ENCODE peak calls at places on chromosomes 12 and 14, in seven cellular contexts. One of them, this sample, is unnamed.

GRCh38 chr14:104343690-104344640 is 205.6 kb downstream of the KIF26A start:
- DNase-seq in NCI-H526 treated with DMSO at 0.1 percent for 48 hours: no peak
- DNase-seq in iris pigment epithelial cell: no peak
- DNase-seq in AG09319: no peak
- DNase-seq in GM12864: no peak
- DNase-seq in Caki2: no peak
- DNase-seq in GM10248: no peak
- DNase-seq in this sample: no peak

GRCh38 chr12:6363330-6364036 is 11.9 kb downstream of the SCNN1A start:
- DNase-seq in NCI-H526 treated with DMSO at 0.1 percent for 48 hours: peak
- DNase-seq in iris pigment epithelial cell: peak
- DNase-seq in AG09319: no peak
- DNase-seq in GM12864: no peak
- DNase-seq in Caki2: peak
- DNase-seq in GM10248: peak
- DNase-seq in this sample: peak

GRCh38 chr14:60819575-60819974 is 85.0 kb downstream of the MNAT1 start:
- DNase-seq in NCI-H526 treated with DMSO at 0.1 percent for 48 hours: no peak
- DNase-seq in iris pigment epithelial cell: no peak
- DNase-seq in AG09319: no peak
- DNase-seq in GM12864: no peak
- DNase-seq in Caki2: no peak
- DNase-seq in GM10248: no peak
- DNase-seq in this sample: no peak

GRCh38 chr14:51157012-51157411 is 62.1 kb upstream of the TRIM9 start:
- DNase-seq in NCI-H526 treated with DMSO at 0.1 percent for 48 hours: peak
- DNase-seq in iris pigment epithelial cell: peak
- DNase-seq in AG09319: no peak
- DNase-seq in GM12864: no peak
- DNase-seq in Caki2: no peak
- DNase-seq in GM10248: no peak
- DNase-seq in this sample: peak

GRCh38 chr12:56593909-56594621 is 36.1 kb downstream of the BAZ2A start:
- DNase-seq in NCI-H526 treated with DMSO at 0.1 percent for 48 hours: peak
- DNase-seq in iris pigment epithelial cell: peak
- DNase-seq in AG09319: peak
- DNase-seq in GM12864: no peak
- DNase-seq in Caki2: peak
- DNase-seq in GM10248: peak
- DNase-seq in this sample: peak

GRCh38 chr14:57293851-57294837 is 25.4 kb downstream of the AP5M1 start:
- DNase-seq in NCI-H526 treated with DMSO at 0.1 percent for 48 hours: no peak
- DNase-seq in iris pigment epithelial cell: peak
- DNase-seq in AG09319: no peak
- DNase-seq in GM12864: no peak
- DNase-seq in Caki2: no peak
- DNase-seq in GM10248: no peak
- DNase-seq in this sample: peak

GRCh38 chr12:111429760-111430417 is 24.2 kb downstream of the SH2B3 start:
- DNase-seq in NCI-H526 treated with DMSO at 0.1 percent for 48 hours: no peak
- DNase-seq in iris pigment epithelial cell: no peak
- DNase-seq in AG09319: no peak
- DNase-seq in GM12864: no peak
- DNase-seq in Caki2: no peak
- DNase-seq in GM10248: peak
- DNase-seq in this sample: no peak

GRCh38 chr12:102883204-102883799 is 33.7 kb downstream of the PAH start:
- DNase-seq in NCI-H526 treated with DMSO at 0.1 percent for 48 hours: peak
- DNase-seq in iris pigment epithelial cell: peak
- DNase-seq in AG09319: no peak
- DNase-seq in GM12864: no peak
- DNase-seq in Caki2: peak
- DNase-seq in GM10248: peak
- DNase-seq in this sample: peak

GRCh38 chr12:49031573-49032161 is 13.1 kb upstream of the PRKAG1 start:
- DNase-seq in NCI-H526 treated with DMSO at 0.1 percent for 48 hours: no peak
- DNase-seq in iris pigment epithelial cell: no peak
- DNase-seq in AG09319: no peak
- DNase-seq in GM12864: no peak
- DNase-seq in Caki2: no peak
- DNase-seq in GM10248: no peak
- DNase-seq in this sample: no peak

GRCh38 chr14:52949711-52950409 is 990 bp downstream of the FERMT2 start:
- DNase-seq in NCI-H526 treated with DMSO at 0.1 percent for 48 hours: no peak
- DNase-seq in iris pigment epithelial cell: peak
- DNase-seq in AG09319: no peak
- DNase-seq in GM12864: no peak
- DNase-seq in Caki2: peak
- DNase-seq in GM10248: no peak
- DNase-seq in this sample: no peak

GRCh38 chr14:34113051-34113511 is 162.2 kb upstream of the EGLN3 start:
- DNase-seq in NCI-H526 treated with DMSO at 0.1 percent for 48 hours: no peak
- DNase-seq in iris pigment epithelial cell: peak
- DNase-seq in AG09319: peak
- DNase-seq in GM12864: no peak
- DNase-seq in Caki2: peak
- DNase-seq in GM10248: no peak
- DNase-seq in this sample: no peak

GRCh38 chr12:9118161-9118560 is 2.4 kb upstream of the A2M start:
- DNase-seq in NCI-H526 treated with DMSO at 0.1 percent for 48 hours: no peak
- DNase-seq in iris pigment epithelial cell: no peak
- DNase-seq in AG09319: no peak
- DNase-seq in GM12864: peak
- DNase-seq in Caki2: no peak
- DNase-seq in GM10248: no peak
- DNase-seq in this sample: no peak

GRCh38 chr12:39395866-39396265 is 47.1 kb downstream of the KIF21A start:
- DNase-seq in NCI-H526 treated with DMSO at 0.1 percent for 48 hours: no peak
- DNase-seq in iris pigment epithelial cell: no peak
- DNase-seq in AG09319: no peak
- DNase-seq in GM12864: no peak
- DNase-seq in Caki2: no peak
- DNase-seq in GM10248: no peak
- DNase-seq in this sample: no peak

GRCh38 chr12:63420206-63420644 is 248.1 kb downstream of the DPY19L2 start:
- DNase-seq in NCI-H526 treated with DMSO at 0.1 percent for 48 hours: peak
- DNase-seq in iris pigment epithelial cell: peak
- DNase-seq in AG09319: peak
- DNase-seq in GM12864: peak
- DNase-seq in Caki2: peak
- DNase-seq in GM10248: peak
- DNase-seq in this sample: peak

GRCh38 chr14:61472801-61473376 is 151.5 kb downstream of the PRKCH start:
- DNase-seq in NCI-H526 treated with DMSO at 0.1 percent for 48 hours: no peak
- DNase-seq in iris pigment epithelial cell: peak
- DNase-seq in AG09319: no peak
- DNase-seq in GM12864: no peak
- DNase-seq in Caki2: no peak
- DNase-seq in GM10248: no peak
- DNase-seq in this sample: peak

GRCh38 chr14:104277416-104278213 is 139.2 kb downstream of the KIF26A start:
- DNase-seq in NCI-H526 treated with DMSO at 0.1 percent for 48 hours: no peak
- DNase-seq in iris pigment epithelial cell: no peak
- DNase-seq in AG09319: no peak
- DNase-seq in GM12864: no peak
- DNase-seq in Caki2: no peak
- DNase-seq in GM10248: no peak
- DNase-seq in this sample: no peak

GRCh38 chr14:54182419-54183040 is 214.3 kb upstream of the CDKN3 start:
- DNase-seq in NCI-H526 treated with DMSO at 0.1 percent for 48 hours: no peak
- DNase-seq in iris pigment epithelial cell: peak
- DNase-seq in AG09319: no peak
- DNase-seq in GM12864: no peak
- DNase-seq in Caki2: peak
- DNase-seq in GM10248: no peak
- DNase-seq in this sample: no peak

GRCh38 chr12:5715076-5715475 is 230.0 kb downstream of the ANO2 start:
- DNase-seq in NCI-H526 treated with DMSO at 0.1 percent for 48 hours: no peak
- DNase-seq in iris pigment epithelial cell: no peak
- DNase-seq in AG09319: no peak
- DNase-seq in GM12864: no peak
- DNase-seq in Caki2: no peak
- DNase-seq in GM10248: no peak
- DNase-seq in this sample: no peak

GRCh38 chr12:95358111-95359083 is 115.6 kb upstream of the METAP2 start:
- DNase-seq in NCI-H526 treated with DMSO at 0.1 percent for 48 hours: no peak
- DNase-seq in iris pigment epithelial cell: peak
- DNase-seq in AG09319: no peak
- DNase-seq in GM12864: no peak
- DNase-seq in Caki2: no peak
- DNase-seq in GM10248: no peak
- DNase-seq in this sample: peak

GRCh38 chr14:76773188-76773885 is 12.1 kb downstream of the VASH1 start:
- DNase-seq in NCI-H526 treated with DMSO at 0.1 percent for 48 hours: no peak
- DNase-seq in iris pigment epithelial cell: peak
- DNase-seq in AG09319: peak
- DNase-seq in GM12864: no peak
- DNase-seq in Caki2: no peak
- DNase-seq in GM10248: no peak
- DNase-seq in this sample: no peak

GRCh38 chr14:86038401-86038985 is 508.5 kb downstream of the FLRT2 start:
- DNase-seq in NCI-H526 treated with DMSO at 0.1 percent for 48 hours: peak
- DNase-seq in iris pigment epithelial cell: peak
- DNase-seq in AG09319: peak
- DNase-seq in GM12864: no peak
- DNase-seq in Caki2: peak
- DNase-seq in GM10248: peak
- DNase-seq in this sample: peak

GRCh38 chr12:30813741-30814687 is 59.3 kb upstream of the CAPRIN2 start:
- DNase-seq in NCI-H526 treated with DMSO at 0.1 percent for 48 hours: no peak
- DNase-seq in iris pigment epithelial cell: peak
- DNase-seq in AG09319: no peak
- DNase-seq in GM12864: no peak
- DNase-seq in Caki2: no peak
- DNase-seq in GM10248: no peak
- DNase-seq in this sample: no peak

GRCh38 chr12:27573972-27574371 is 50.0 kb downstream of the PPFIBP1 start:
- DNase-seq in NCI-H526 treated with DMSO at 0.1 percent for 48 hours: no peak
- DNase-seq in iris pigment epithelial cell: peak
- DNase-seq in AG09319: no peak
- DNase-seq in GM12864: no peak
- DNase-seq in Caki2: peak
- DNase-seq in GM10248: no peak
- DNase-seq in this sample: no peak

This sample was measured in OCI-LY7.